ENCODE peak calls at places on chromosomes 2 and 18, in four cellular contexts. Z is adrenal gland, K is brain microvascular endothelial cell, Q is uterus. X is an unnamed sample.

GRCh38 chr2:84077504-84077903 is 381.6 kb downstream of the SUCLG1 start:
- DNase-seq in Q (no peak), K (no peak), Z (peak), X (peak)

GRCh38 chr2:173963817-173964564 is 1.2 kb downstream of the SP3 start:
- DNase-seq in Q (peak), K (peak), Z (peak), X (peak)

GRCh38 chr2:53334610-53335009 is 433.0 kb upstream of the CHAC2 start:
- DNase-seq in Q (no peak), Z (no peak), K (no peak), X (no peak)

GRCh38 chr2:58974881-58975280 is 733.8 kb upstream of the FANCL start:
- DNase-seq in K (no peak), Z (no peak), Q (no peak), X (no peak)

GRCh38 chr18:10482985-10483949 is 28.8 kb downstream of the APCDD1 start:
- DNase-seq in Q (no peak), Z (peak), K (no peak), X (no peak)

GRCh38 chr18:42339324-42339723 is 384.3 kb downstream of the PIK3C3 start:
- DNase-seq in K (no peak), Q (no peak), Z (no peak), X (no peak)

GRCh38 chr2:134127496-134127895 is 126.4 kb upstream of the MGAT5 start:
- DNase-seq in Q (no peak), Z (no peak), K (no peak), X (no peak)

GRCh38 chr2:83459456-83459855 is 999.6 kb downstream of the SUCLG1 start:
- DNase-seq in K (no peak), Z (no peak), Q (no peak), X (no peak)

GRCh38 chr2:9739508-9739907 is 103.8 kb upstream of the TAF1B start:
- DNase-seq in Z (peak), K (no peak), Q (peak), X (no peak)

GRCh38 chr18:55097406-55098170 is 138.3 kb upstream of the CCDC68 start:
- DNase-seq in Q (no peak), K (no peak), Z (no peak), X (peak)

GRCh38 chr2:112004246-112004645 is 50.8 kb upstream of the TMEM87B start:
- DNase-seq in Z (peak), Q (no peak), K (no peak), X (no peak)

DNA sequence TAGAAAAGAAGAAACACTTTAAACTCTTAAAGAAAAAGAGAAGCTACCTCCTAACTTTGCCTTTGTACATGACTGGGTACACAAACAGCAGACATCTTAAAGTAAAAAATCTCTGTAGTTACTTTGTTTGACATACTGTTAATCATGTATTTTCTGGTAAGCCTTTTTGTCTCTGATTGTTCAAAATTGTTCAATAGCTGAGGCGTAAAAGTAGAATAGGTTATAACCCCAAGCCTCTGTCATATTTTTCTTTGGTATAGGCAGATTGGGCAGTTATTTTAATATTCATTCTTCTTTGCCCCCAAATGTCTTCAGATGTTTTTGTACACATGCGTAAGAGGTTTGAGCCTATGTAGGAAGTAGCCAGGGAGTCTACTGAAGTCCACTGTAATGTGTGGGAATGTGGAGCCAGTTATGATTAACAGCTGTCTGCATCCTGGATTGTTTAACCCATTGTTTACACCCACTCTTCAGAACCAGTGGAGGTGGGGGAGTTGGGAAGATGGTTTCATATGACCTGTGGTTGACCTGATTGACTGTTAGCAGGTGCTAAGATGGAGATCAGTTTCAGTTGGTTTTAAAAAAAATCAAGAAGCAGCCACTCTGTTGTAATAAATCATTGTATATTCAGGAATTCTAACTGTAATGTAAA is 150.5 kb downstream of the TANC1 start:
- DNase-seq in Z (no peak), K (no peak), Q (no peak), X (no peak)
- TF ChIP-seq CTCF in Z (no peak), K (no peak), Q (no peak), X (no peak)

DNA sequence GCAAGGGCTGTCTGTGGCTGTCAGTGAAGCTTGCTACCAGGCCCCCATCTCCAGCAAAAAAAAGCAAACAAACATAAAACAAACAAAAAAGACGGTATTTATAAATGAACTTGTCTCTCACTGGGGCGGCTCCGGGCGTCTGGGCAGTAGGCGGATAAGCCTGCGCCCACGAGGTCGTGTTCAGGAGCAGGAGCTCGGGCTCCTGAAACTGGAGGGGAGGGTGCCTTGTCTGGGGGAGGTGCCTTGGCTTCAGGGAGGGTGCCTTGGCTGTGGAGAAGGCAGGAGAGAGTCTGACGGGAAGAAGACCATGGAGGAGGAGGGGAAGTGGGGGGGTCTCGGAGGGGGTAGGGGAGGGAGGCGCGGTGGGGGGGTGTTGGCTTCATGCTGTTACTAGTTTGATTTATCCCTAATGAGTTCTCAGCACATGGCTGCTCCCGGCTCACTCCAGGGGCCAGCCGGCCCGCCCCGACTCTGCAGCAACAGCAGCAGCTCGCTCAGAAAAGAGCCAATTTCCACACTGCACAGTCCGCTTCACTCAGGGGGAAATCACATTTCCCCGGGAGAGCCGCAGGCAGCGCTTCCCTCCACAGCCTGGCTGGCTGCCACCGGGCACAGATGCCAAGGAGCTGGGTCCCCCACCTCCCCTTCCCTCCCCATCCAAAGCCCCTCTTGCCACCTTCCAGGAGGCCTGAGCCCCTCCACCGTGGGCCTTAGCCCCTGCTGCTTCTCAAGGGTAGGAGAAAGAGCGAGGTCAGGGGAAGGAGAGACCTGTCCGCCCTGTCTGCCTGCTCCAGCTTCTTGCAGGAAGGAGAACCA is 38.7 kb downstream of the PSD4 start:
- DNase-seq in K (no peak), Z (no peak), Q (peak), X (no peak)
- H3K27ac ChIP-seq in K (no peak), Z (peak), Q (peak), X (peak)

GRCh38 chr18:23701544-23702064 is 12.4 kb downstream of the LAMA3 start:
- DNase-seq in Q (no peak), Z (no peak), K (no peak), X (no peak)

GRCh38 chr18:23702606-23703005 is 13.4 kb downstream of the LAMA3 start:
- DNase-seq in Z (no peak), K (no peak), Q (no peak), X (no peak)

GRCh38 chr18:23703987-23704384 is 14.7 kb downstream of the LAMA3 start:
- DNase-seq in Q (no peak), Z (no peak), K (no peak), X (no peak)

GRCh38 chr18:23704806-23705205 is 15.6 kb downstream of the LAMA3 start:
- DNase-seq in K (no peak), Q (no peak), Z (no peak), X (no peak)

DNA sequence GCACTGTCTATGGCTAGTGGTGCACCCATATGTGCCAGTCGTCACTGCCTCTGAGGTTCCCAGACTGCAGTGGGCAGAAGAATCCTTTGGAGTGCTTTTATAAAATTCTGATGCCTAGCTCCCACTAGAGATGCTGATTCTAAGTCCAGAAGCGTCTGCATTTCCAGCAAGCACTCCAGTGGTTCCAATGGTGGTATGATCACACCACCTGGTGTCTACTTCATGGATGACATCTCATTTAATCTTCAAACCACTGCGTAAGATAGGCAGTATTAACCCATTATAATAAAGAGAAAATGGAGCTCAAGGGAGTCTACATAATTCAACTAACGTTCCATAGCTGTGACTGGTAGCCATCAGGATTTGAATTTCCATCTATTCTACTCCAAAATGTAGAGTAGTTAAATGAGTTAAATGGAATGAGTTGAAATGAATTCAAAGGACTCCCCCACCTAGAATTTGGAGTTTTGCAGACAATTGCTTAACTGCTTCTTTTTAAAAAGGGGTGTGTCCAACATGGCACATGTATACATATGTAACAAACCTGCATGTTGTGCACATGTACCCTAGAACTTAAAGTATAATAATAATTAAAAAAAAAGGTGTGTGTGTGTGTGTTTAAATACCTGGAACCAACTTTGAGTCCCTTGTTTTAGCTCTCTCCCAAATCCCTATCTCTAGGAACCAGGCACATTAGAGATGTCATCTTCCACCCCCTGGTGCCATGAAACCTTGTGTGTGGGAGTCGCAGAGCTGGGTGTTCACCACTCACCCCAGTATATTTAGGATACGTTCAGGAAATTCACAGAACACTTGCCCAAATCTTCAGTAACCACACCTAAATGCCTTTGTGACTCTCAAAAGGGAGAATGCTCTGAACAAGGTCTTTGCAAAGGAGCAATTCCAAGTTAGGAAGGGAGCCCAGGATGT is 14.1 kb downstream of the LAMA3 start:
- DNase-seq in Z (peak), Q (no peak), K (peak), X (peak)
- TF ChIP-seq CTCF in Z (peak), Q (peak), K (peak), X (peak)

GRCh38 chr2:74019516-74019915 is 34.8 kb downstream of the TET3 start:
- DNase-seq in Z (no peak), Q (no peak), K (no peak), X (no peak)

GRCh38 chr2:74020717-74021406 is 36.2 kb downstream of the TET3 start:
- DNase-seq in K (no peak), Q (no peak), Z (peak), X (no peak)

GRCh38 chr2:74024216-74024615 is 39.5 kb downstream of the TET3 start:
- DNase-seq in Q (no peak), Z (no peak), K (no peak), X (no peak)

GRCh38 chr2:74017181-74017580 is 32.5 kb downstream of the TET3 start:
- DNase-seq in Z (no peak), Q (no peak), K (no peak), X (no peak)

DNA sequence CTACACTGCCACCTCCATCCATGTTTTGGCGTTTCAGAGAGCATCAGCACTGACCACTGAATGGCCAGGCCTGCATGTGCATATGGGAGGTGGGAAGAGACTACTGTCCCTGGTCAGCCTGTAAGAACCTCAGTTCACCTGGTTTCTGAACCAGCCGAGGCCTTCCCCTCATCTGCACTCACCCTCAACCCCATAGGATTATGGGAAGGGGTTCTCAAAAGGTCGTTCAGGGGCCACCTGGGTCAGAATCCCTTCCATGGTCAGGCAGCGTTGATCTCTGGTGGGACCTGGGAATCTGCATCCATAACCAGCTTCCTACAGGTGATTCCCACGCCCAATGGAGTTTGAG is 36.7 kb downstream of the TET3 start:
- DNase-seq in K (no peak), Q (no peak), Z (no peak), X (no peak)
- H3K27ac ChIP-seq in K (no peak), Q (no peak), Z (no peak), X (no peak)